ENCODE peak calls at places on chromosomes 2 and 18, in nine cellular contexts. D is cardiac muscle cell, B is PC-9, X is small intestine, N is GM23338, F is left lung, O is neuronal stem cell, U is right atrium auricular region, S is endothelial cell of umbilical vein. I is an unnamed sample.

GRCh38 chr18:21489119-21489750 is 111.3 kb downstream of the ESCO1 start:
- DNase-seq in D (peak; percentile 77), B (no peak), X (peak; percentile 68), N (peak; percentile 90), F (no peak), O (peak; percentile 30), U (no peak), S (peak; percentile 58), I (no peak)

GRCh38 chr2:205650931-205651330 is 31.4 kb upstream of the NRP2 start:
- DNase-seq in D (no peak), B (no peak), X (no peak), N (no peak), F (no peak), O (no peak), U (no peak), S (no peak), I (no peak)

GRCh38 chr2:130824492-130825061 is 12.1 kb upstream of the ARHGEF4 start:
- DNase-seq in D (peak; percentile 96), B (peak; percentile 82), X (peak; percentile 10), N (no peak), F (no peak), O (no peak), U (no peak), S (peak; percentile 74), I (no peak)

GRCh38 chr2:70068119-70068518 is 19.2 kb upstream of the PCBP1 start:
- DNase-seq in D (no peak), B (no peak), X (no peak), N (no peak), F (no peak), O (no peak), U (no peak), S (no peak), I (no peak)

GRCh38 chr2:99140056-99140859 is 1.2 kb upstream of the C2orf15 start:
- DNase-seq in D (no peak), B (peak; percentile 52), X (no peak), N (peak; percentile 68), F (no peak), O (no peak), U (no peak), S (peak; percentile 10), I (no peak)

GRCh38 chr2:159801925-159802324 is 3.9 kb upstream of the CD302 start:
- DNase-seq in D (no peak), B (no peak), X (no peak), N (no peak), F (no peak), O (no peak), U (no peak), S (no peak), I (no peak)

GRCh38 chr2:65437392-65438135 is 5.2 kb upstream of the SPRED2 start:
- DNase-seq in D (no peak), B (peak; percentile 31), X (no peak), N (peak; percentile 77), F (no peak), O (peak; percentile 84), U (no peak), S (no peak), I (no peak)

GRCh38 chr18:25222648-25223047 is 129.3 kb downstream of the ZNF521 start:
- DNase-seq in D (no peak), B (no peak), X (no peak), N (no peak), F (no peak), O (no peak), U (no peak), S (no peak), I (no peak)

GRCh38 chr18:45626330-45627203 is 11.3 kb downstream of the SLC14A2 start:
- DNase-seq in D (peak; percentile 27), B (no peak), X (no peak), N (peak; percentile 78), F (no peak), O (peak; percentile 70), U (no peak), S (no peak), I (no peak)

GRCh38 chr2:218259099-218259921 is 1.5 kb upstream of the GPBAR1 start:
- DNase-seq in D (peak; percentile 91), B (no peak), X (no peak), N (peak; percentile 24), F (peak; percentile 66), O (no peak), U (peak; percentile 91), S (peak; percentile 56), I (no peak)

GRCh38 chr2:219369447-219369861 is 18.3 kb downstream of the DNPEP start:
- DNase-seq in D (peak; percentile 85), B (no peak), X (peak; percentile 40), N (no peak), F (no peak), O (no peak), U (peak; percentile 69), S (peak; percentile 31), I (peak; percentile 36)

GRCh38 chr18:57918601-57919000 is 115.5 kb upstream of the ATP8B1 start:
- DNase-seq in D (no peak), B (no peak), X (no peak), N (no peak), F (no peak), O (no peak), U (no peak), S (no peak), I (no peak)

DNA sequence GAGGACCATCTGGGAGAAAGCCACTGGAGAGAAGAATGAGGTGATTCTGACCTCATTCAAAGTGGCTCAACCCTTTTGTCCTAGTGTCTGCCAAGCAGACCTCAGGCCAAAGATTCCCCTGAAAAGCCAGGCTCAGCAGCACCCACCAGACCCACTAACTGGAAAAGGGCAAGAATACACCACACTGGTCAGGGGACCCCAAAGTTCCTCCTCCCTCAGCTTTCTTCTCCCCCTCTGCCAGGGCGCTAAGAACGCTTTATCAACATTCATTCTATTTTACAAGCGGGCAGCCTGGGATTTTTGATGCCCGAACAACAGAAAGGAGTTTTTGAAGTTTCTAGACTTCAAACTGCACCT is 7.3 kb downstream of the PAX3 start:
- DNase-seq in D (no peak), B (no peak), X (no peak), N (no peak), F (no peak), O (no peak), U (no peak), S (no peak), I (no peak)
- H3K4me3 ChIP-seq in D (no peak overlapping the region), B (no peak overlapping the region), X (no peak overlapping the region), N (peak overlapping the region; percentile 44), F (no peak overlapping the region), O (peak overlapping the region; percentile 37), U (no peak overlapping the region), S (no peak overlapping the region), I (no peak overlapping the region)

GRCh38 chr18:76697441-76697901 is 124.9 kb upstream of the ZNF236 start:
- DNase-seq in D (peak; percentile 54), B (no peak), X (peak; percentile 16), N (peak; percentile 36), F (no peak), O (no peak), U (no peak), S (peak; percentile 47), I (no peak)

GRCh38 chr18:76699923-76700322 is 122.4 kb upstream of the ZNF236 start:
- DNase-seq in D (peak; percentile 29), B (no peak), X (no peak), N (no peak), F (no peak), O (no peak), U (no peak), S (no peak), I (no peak)
- H3K27me3 ChIP-seq in D (no peaks in the 10 kb centered on the region), B (peaks cover 33% of the 10 kb centered on the region), X (no peaks in the 10 kb centered on the region), N (no peaks in the 10 kb centered on the region), F (peaks cover 27% of the 10 kb centered on the region), O (no peaks in the 10 kb centered on the region), U (no peaks in the 10 kb centered on the region), S (no peaks in the 10 kb centered on the region), I (peaks cover 8% of the 10 kb centered on the region)

GRCh38 chr18:2933995-2934394 is 78.9 kb downstream of the LPIN2 start:
- DNase-seq in D (no peak), B (no peak), X (no peak), N (no peak), F (no peak), O (no peak), U (no peak), S (no peak), I (no peak)

GRCh38 chr18:2935438-2936192 is 77.3 kb downstream of the LPIN2 start:
- DNase-seq in D (peak; percentile 30), B (no peak), X (no peak), N (no peak), F (no peak), O (no peak), U (no peak), S (no peak), I (no peak)

GRCh38 chr18:2939317-2939716 is 73.6 kb downstream of the LPIN2 start:
- DNase-seq in D (no peak), B (no peak), X (peak; percentile 98), N (no peak), F (peak; percentile 78), O (no peak), U (no peak), S (no peak), I (no peak)
- H3K27ac ChIP-seq in D (no peak overlapping the region), B (no peak overlapping the region), X (no peak overlapping the region), N (no peak overlapping the region), F (no peak overlapping the region), O (no peak overlapping the region), U (no peak overlapping the region), S (no peak overlapping the region), I (no peak overlapping the region)

GRCh38 chr2:221500501-221501209 is 71.4 kb downstream of the EPHA4 start:
- DNase-seq in D (no peak), B (no peak), X (no peak), N (no peak), F (no peak), O (no peak), U (no peak), S (no peak), I (no peak)

GRCh38 chr2:221503965-221504364 is 68.1 kb downstream of the EPHA4 start:
- DNase-seq in D (no peak), B (no peak), X (no peak), N (no peak), F (no peak), O (no peak), U (no peak), S (no peak), I (no peak)

GRCh38 chr2:221501210-221501882 is 70.8 kb downstream of the EPHA4 start:
- DNase-seq in D (peak; percentile 86), B (peak; percentile 81), X (no peak), N (no peak), F (no peak), O (no peak), U (no peak), S (peak; percentile 81), I (no peak)

GRCh38 chr2:221501883-221502269 is 70.2 kb downstream of the EPHA4 start:
- DNase-seq in D (no peak), B (no peak), X (no peak), N (no peak), F (no peak), O (no peak), U (no peak), S (no peak), I (no peak)

DNA sequence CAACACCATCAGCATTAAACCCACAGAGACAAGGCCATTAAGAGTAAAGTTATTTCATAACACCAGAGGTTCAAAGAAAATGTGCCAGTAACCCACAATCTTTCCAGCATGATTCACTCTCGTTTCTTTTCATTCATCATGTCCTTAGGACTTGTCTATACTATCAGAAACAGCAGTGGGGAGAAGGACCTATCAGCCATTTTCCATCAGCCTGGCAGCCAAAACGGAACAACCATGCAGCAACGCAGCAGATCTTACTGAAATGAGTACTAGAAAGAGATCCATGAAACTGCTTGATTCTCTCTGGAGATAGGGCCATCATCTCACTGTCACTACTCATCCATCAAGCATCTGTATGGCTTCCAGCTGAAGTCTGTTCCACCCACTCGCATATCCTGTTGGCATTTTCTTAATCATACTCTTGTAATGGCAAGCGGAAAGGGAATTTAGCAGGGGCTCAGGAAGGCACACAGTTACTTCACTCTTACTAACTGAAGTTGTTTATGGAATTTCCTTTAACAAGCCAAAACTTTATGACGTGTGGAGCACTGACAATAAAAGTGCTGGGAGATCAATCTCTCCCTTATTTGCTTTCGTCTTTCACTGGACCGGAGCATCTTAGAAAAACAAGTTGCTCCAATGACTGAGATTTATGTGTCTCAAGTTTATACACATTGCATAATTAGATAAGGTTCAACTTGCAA is 69.7 kb downstream of the EPHA4 start:
- DNase-seq in D (peak; percentile 81), B (no peak), X (no peak), N (no peak), F (no peak), O (no peak), U (no peak), S (peak; percentile 86), I (no peak)
- H3K4me3 ChIP-seq in D (no peak overlapping the region), B (no peak overlapping the region), X (no peak overlapping the region), N (no peak overlapping the region), F (no peak overlapping the region), O (no peak overlapping the region), U (no peak overlapping the region), S (peak overlapping the region; percentile 43), I (no peak overlapping the region)

I was measured in dorsolateral prefrontal cortex.